ENCODE peak calls at places on chromosomes 12 and 14, in five cellular contexts. E is GM12878, O is HepG2, A is K562, P is H1. S is an unnamed sample.

GRCh38 chr12:997505-997904 is 6.5 kb downstream of the ERC1 start:
- DNase-seq in E (no peak), O (no peak), A (no peak), P (no peak), S (no peak)

GRCh38 chr12:14185441-14186192 is 179.9 kb upstream of the ATF7IP start:
- DNase-seq in E (no peak), O (peak; percentile 26), A (peak; percentile 58), P (peak; percentile 60), S (peak; percentile 93)

GRCh38 chr12:84842406-84843013 is 70.1 kb downstream of the SLC6A15 start:
- DNase-seq in E (no peak), O (peak; percentile 16), A (peak; percentile 23), P (no peak), S (peak; percentile 66)

GRCh38 chr14:42617005-42617404 is 1010.3 kb downstream of the LRFN5 start:
- DNase-seq in E (no peak), O (no peak), A (no peak), P (no peak), S (no peak)

GRCh38 chr12:51330186-51330585 is 6.2 kb upstream of the BIN2 start:
- DNase-seq in E (no peak), O (no peak), A (no peak), P (no peak), S (no peak)

GRCh38 chr12:63021126-63021525 is 86.2 kb upstream of the PPM1H start:
- DNase-seq in E (no peak), O (no peak), A (no peak), P (no peak), S (peak; percentile 19)

GRCh38 chr12:98821849-98822248 is 176.8 kb downstream of the APAF1 start:
- DNase-seq in E (no peak), O (no peak), A (no peak), P (no peak), S (no peak)

GRCh38 chr12:25935355-25936144 is 22.9 kb upstream of the RASSF8 start:
- DNase-seq in E (no peak), O (no peak), A (no peak), P (no peak), S (no peak)

GRCh38 chr12:3077572-3078081 is 448 bp downstream of the TSPAN9 start:
- DNase-seq in E (no peak), O (no peak), A (no peak), P (peak; percentile 65), S (peak; percentile 42)

GRCh38 chr12:30134229-30134628 is 350.5 kb upstream of the TMTC1 start:
- DNase-seq in E (no peak), O (peak; percentile 24), A (peak; percentile 28), P (no peak), S (peak; percentile 72)

GRCh38 chr14:99137913-99138571 is 134.0 kb downstream of the BCL11B start:
- DNase-seq in E (no peak), O (no peak), A (peak; percentile 1), P (peak; percentile 42), S (peak; percentile 58)

GRCh38 chr12:89825591-89826449 is 117.2 kb upstream of the ATP2B1 start:
- DNase-seq in E (peak; percentile 27), O (no peak), A (peak; percentile 33), P (no peak), S (no peak)

GRCh38 chr14:61750708-61751474 is 11.3 kb upstream of the SNAPC1 start:
- DNase-seq in E (peak; percentile 83), O (no peak), A (peak; percentile 88), P (peak; percentile 87), S (peak; percentile 95)

GRCh38 chr12:117686911-117687377 is 281.8 kb downstream of the KSR2 start:
- DNase-seq in E (no peak), O (peak; percentile 35), A (no peak), P (no peak), S (no peak)

GRCh38 chr12:46160081-46160980 is 108.5 kb downstream of the SLC38A1 start:
- DNase-seq in E (no peak), O (no peak), A (no peak), P (no peak), S (no peak)

GRCh38 chr12:93376436-93377251 is 1.1 kb upstream of the NUDT4 start:
- DNase-seq in E (no peak), O (peak; percentile 71), A (peak; percentile 90), P (peak; percentile 53), S (peak; percentile 65)

DNA sequence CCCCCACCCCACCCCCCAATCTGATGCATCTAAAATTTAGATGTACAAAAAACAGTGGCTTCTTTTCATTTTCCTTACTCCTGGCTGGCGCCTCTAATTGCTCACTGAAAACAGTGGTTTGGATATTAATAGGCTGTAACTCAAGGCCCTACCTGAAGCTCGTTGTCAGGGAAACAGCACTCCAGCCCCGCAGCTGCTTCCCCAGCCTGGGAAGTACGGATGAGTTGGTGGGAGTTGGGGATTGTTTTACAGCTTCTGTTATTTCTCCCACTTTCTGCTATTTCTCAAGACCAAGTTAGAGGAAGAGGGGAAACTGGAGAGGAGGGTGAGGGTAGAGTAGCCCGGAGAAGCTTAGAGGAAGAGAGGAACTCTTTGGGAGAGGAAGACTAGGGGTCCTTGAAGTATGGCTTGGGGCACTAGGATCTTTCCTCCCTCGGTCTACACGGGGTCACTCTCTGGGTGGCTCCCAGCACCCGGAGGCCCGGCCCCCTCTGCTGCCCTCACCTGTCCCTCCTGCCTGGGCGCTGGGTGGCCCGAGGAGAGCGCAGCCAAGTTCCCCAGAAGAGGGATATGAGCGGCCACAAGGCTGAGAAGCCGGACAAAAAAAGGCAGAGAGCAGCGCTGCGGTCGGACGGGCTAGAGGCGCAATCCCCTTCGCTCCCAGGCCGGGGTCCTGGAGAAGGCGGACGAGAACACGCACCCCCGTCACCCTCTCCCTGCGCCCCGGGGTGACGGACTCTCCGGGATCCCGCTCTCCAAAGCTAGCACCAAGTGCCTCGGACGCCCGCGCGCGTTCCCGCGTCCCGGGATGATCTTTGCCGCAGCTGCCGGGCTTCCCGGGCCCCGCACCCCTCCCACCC is 702 bp downstream of the SPTB start:
- DNase-seq in E (no peak), O (no peak), A (peak; percentile 39), P (peak; percentile 73), S (peak; percentile 54)
- TF ChIP-seq EZH2 in E (no peak), O (no peak), A (no peak), P (peak; percentile 66), S (no peak)

GRCh38 chr12:81294325-81295190 is 216.7 kb downstream of the ACSS3 start:
- DNase-seq in E (no peak), O (no peak), A (no peak), P (no peak), S (no peak)

GRCh38 chr12:81297606-81298005 is 219.7 kb downstream of the ACSS3 start:
- DNase-seq in E (no peak), O (no peak), A (no peak), P (no peak), S (no peak)

GRCh38 chr12:81300454-81300853 is 222.6 kb downstream of the ACSS3 start:
- DNase-seq in E (no peak), O (no peak), A (no peak), P (no peak), S (peak; percentile 59)

GRCh38 chr12:81295286-81295685 is 217.4 kb downstream of the ACSS3 start:
- DNase-seq in E (no peak), O (no peak), A (no peak), P (no peak), S (no peak)

GRCh38 chr12:81296556-81297305 is 218.9 kb downstream of the ACSS3 start:
- DNase-seq in E (no peak), O (no peak), A (no peak), P (no peak), S (no peak)
- TF ChIP-seq CREB1 in E (no peak), O (no peak), A (no peak), P (no peak), S (no peak)

GRCh38 chr14:101118746-101119610 is 215.5 kb upstream of the RTL1 start:
- DNase-seq in E (no peak), O (no peak), A (no peak), P (peak; percentile 30), S (no peak)
- H3K4me3 ChIP-seq in E (no peak overlapping the region), O (no peak overlapping the region), A (no peak overlapping the region), P (no peak overlapping the region), S (no peak overlapping the region)

DNA sequence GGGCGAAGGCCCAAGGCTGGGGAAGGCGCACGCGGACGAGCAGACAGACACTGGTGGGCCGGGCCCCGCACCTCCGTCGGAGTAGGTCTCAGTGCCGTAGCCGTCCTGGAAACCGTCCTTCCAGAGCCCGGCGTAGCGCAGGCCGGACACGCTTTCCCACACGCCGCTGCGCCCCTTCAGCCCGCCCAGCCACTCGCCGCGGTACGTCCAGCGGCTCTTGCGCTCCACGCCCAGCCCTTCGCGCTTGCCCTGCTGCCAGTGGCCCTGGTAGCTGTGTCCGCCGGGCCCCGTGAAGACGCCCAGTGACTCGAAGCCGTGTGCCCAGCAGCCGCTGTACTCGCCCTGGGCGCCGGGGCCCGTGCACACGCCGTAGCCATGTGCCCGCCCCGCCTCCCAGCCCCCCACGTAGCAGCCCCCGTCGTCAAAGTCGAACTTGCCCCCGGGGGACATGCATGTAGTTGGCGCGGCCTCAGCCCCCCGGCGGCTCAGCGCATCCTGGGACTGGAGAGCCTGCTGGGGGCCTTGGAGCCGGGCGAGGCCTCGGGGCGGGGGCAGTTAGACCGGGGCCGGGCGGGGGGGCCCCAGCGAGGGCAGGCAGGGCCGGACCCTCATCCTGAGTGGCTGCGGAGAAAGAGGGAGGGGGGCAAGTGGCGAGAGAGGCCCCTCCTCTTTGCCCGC is 1.4 kb downstream of the JPH4 start:
- DNase-seq in E (no peak), O (no peak), A (no peak), P (peak; percentile 77), S (peak; percentile 71)
- TF ChIP-seq EZH2 in E (no peak), O (no peak), A (no peak), P (no peak), S (no peak)

GRCh38 chr14:91067186-91067585 is 6.7 kb upstream of the RPS6KA5 start:
- DNase-seq in E (no peak), O (no peak), A (no peak), P (no peak), S (no peak)
- TF ChIP-seq CREB1 in E (no peak), O (no peak), A (no peak), P (no peak), S (no peak)

GRCh38 chr12:74108729-74109128 is 428.9 kb upstream of the ATXN7L3B start:
- DNase-seq in E (no peak), O (no peak), A (no peak), P (no peak), S (no peak)
- H3K4me3 ChIP-seq in E (no peak overlapping the region), O (no peak overlapping the region), A (no peak overlapping the region), P (no peak overlapping the region), S (no peak overlapping the region)

DNA sequence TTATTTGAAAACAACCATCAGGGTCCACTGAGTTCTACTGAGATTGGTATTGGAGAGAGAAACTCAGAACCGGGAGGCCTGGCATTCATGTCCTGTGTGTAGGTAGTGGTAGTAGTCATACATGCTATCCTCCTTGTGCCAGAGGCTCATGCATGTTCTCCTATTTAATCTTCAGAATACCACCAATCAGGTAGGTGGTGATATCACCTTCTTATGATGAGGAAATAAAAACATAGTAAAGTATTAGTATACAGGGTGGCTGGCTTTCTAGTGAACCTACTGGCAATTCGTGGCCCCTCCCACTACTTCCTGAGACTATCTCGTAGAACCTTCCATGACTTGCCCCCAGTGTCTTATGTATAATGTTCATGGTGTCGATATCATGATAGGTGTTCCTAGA is 40.5 kb upstream of the EID3 start:
- DNase-seq in E (no peak), O (no peak), A (no peak), P (no peak), S (no peak)
- TF ChIP-seq EZH2 in E (no peak), O (no peak), A (no peak), P (no peak), S (no peak)

GRCh38 chr14:89650077-89650978 is 233.3 kb upstream of the FOXN3 start:
- DNase-seq in E (no peak), O (no peak), A (no peak), P (no peak), S (no peak)
- TF ChIP-seq CREB1 in E (no peak), O (no peak), A (no peak), P (no peak), S (no peak)

S was measured in GM23338.